ENCODE peak calls at places on chromosomes 5 and 9, in five cellular contexts. M, F, R, W and K are unnamed samples.

GRCh38 chr5:148807845-148808244 is 18.6 kb upstream of the ADRB2 start:
- DNase-seq in R (peak), M (peak), F (no peak), W (no peak), K (no peak)

GRCh38 chr9:110936252-110936651 is 102.0 kb downstream of the LPAR1 start:
- DNase-seq in R (no peak), F (no peak), M (no peak), W (no peak), K (no peak)

GRCh38 chr5:88686743-88687142 is 196.2 kb downstream of the MEF2C start:
- DNase-seq in M (no peak), W (no peak), F (no peak), R (no peak), K (no peak)

GRCh38 chr5:39360483-39361071 is 3.7 kb downstream of the C9 start:
- DNase-seq in F (no peak), W (no peak), M (no peak), R (no peak), K (peak)

GRCh38 chr5:41921874-41922273 is 3.2 kb upstream of the FBXO4 start:
- DNase-seq in W (no peak), M (peak), R (no peak), F (no peak), K (peak)

GRCh38 chr5:171647043-171647899 is 138.3 kb upstream of the SMIM23 start:
- DNase-seq in R (no peak), W (no peak), F (no peak), M (no peak), K (peak)

GRCh38 chr9:74570879-74571512 is 73.9 kb downstream of the RORB start:
- DNase-seq in W (no peak), F (peak), R (no peak), M (peak), K (no peak)

GRCh38 chr5:3590967-3591900 is 4.4 kb upstream of the IRX1 start:
- DNase-seq in R (no peak), M (peak), W (no peak), F (no peak), K (no peak)

GRCh38 chr5:170095687-170096086 is 10.0 kb upstream of the FOXI1 start:
- DNase-seq in F (no peak), W (no peak), R (no peak), M (peak), K (no peak)

GRCh38 chr5:126366199-126366560 is 57.0 kb upstream of the GRAMD2B start:
- DNase-seq in R (no peak), W (no peak), M (no peak), F (no peak), K (no peak)

GRCh38 chr9:91771027-91771426 is 179.0 kb downstream of the ROR2 start:
- DNase-seq in W (no peak), F (peak), R (no peak), M (peak), K (peak)

GRCh38 chr5:131272365-131273123 is 8.7 kb downstream of the CDC42SE2 start:
- DNase-seq in R (no peak), M (peak), F (no peak), W (no peak), K (no peak)

GRCh38 chr9:105735366-105735765 is 41.0 kb downstream of the TMEM38B start:
- DNase-seq in W (no peak), M (no peak), F (no peak), R (no peak), K (no peak)

GRCh38 chr5:142428773-142429473 is 104.1 kb upstream of the SPRY4 start:
- DNase-seq in F (no peak), W (no peak), R (no peak), M (no peak), K (no peak)

GRCh38 chr9:32011049-32011448 is 373.4 kb upstream of the ACO1 start:
- DNase-seq in M (no peak), R (no peak), F (no peak), W (no peak), K (no peak)

GRCh38 chr5:171420429-171421231 is 1.2 kb downstream of the FGF18 start:
- DNase-seq in W (no peak), R (peak), F (peak), M (peak), K (peak)

GRCh38 chr5:147857302-147858129 is 21.0 kb upstream of the SCGB3A2 start:
- DNase-seq in F (peak), M (peak), W (peak), R (peak), K (peak)

GRCh38 chr5:174305241-174305681 is 259.8 kb downstream of the NSG2 start:
- DNase-seq in W (no peak), M (no peak), F (no peak), R (no peak), K (no peak)

GRCh38 chr5:174306345-174307030 is 261.0 kb downstream of the NSG2 start:
- DNase-seq in R (no peak), F (no peak), M (no peak), W (no peak), K (no peak)

GRCh38 chr5:174307656-174308271 is 262.3 kb downstream of the NSG2 start:
- DNase-seq in F (no peak), R (no peak), W (no peak), M (no peak), K (no peak)

GRCh38 chr5:174309131-174309845 is 263.8 kb downstream of the NSG2 start:
- DNase-seq in W (no peak), R (no peak), F (no peak), M (no peak), K (no peak)

GRCh38 chr5:174307031-174307408 is 261.5 kb downstream of the NSG2 start:
- DNase-seq in W (no peak), F (no peak), R (no peak), M (no peak), K (no peak)
- TF ChIP-seq CTCF in W (no peak), F (no peak), R (no peak), M (no peak), K (no peak)

DNA sequence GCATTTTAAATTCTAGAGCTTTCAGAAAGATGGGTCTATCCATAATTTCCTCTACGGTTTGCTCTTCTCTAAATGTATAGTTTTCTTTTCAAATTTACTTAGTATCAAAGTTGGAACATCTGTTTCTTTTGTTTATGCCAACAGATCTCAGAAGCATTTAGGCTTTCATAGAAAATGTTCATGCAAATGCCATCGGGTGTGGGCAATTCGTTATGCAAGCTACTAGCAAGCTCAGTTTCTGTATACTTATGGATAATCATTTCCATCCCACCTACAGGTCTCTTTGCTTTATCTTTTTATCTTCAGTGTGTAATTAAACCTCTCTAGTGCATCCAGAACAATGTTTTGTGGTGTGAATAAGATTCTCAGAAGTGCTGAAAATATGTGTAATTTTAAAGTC is 59.9 kb downstream of the NUDT12 start:
- DNase-seq in F (no peak), R (no peak), M (no peak), W (no peak), K (no peak)
- TF ChIP-seq CTCF in F (no peak), R (no peak), M (no peak), W (no peak), K (no peak)

DNA sequence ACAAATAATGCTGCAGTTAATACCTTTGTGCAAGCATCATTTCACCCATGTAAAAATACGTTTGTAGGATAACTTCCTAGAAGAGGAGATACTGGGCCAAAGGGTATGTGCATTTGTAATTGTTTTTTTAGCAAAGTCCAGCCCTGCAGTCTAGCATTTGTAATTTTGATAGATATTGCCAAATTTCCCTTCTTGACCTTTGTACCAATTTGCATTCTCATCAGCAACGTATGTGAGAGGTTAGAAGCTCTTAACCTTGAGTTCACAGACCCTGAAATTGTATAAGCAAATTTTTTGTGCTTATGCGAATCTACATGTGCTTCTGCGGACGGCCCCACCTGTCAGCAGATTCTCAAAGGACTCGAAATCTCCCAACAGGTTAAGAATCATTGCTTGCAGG is 18.6 kb upstream of the TOMM5 start:
- DNase-seq in W (no peak), F (no peak), R (no peak), M (no peak), K (no peak)
- TF ChIP-seq CTCF in W (no peak), F (no peak), R (no peak), M (no peak), K (no peak)

GRCh38 chr5:96434201-96434645 is 1.2 kb upstream of the PCSK1 start:
- DNase-seq in M (peak), F (peak), W (peak), R (peak), K (peak)

GRCh38 chr5:96440185-96440538 is 7.1 kb upstream of the PCSK1 start:
- DNase-seq in F (no peak), M (no peak), W (no peak), R (no peak), K (no peak)

GRCh38 chr5:96439477-96440184 is 6.6 kb upstream of the PCSK1 start:
- DNase-seq in W (no peak), F (no peak), R (no peak), M (peak), K (no peak)
- TF ChIP-seq CTCF in W (no peak), F (no peak), R (no peak), M (peak), K (peak)

GRCh38 chr5:6632931-6633468 is at the start of the genes NSUN2 and SRD5A1:
- DNase-seq in M (peak), F (peak), R (peak), W (peak), K (peak)

GRCh38 chr5:6634327-6634713 is 1.1 kb downstream of the SRD5A1 start:
- DNase-seq in R (no peak), W (no peak), F (no peak), M (peak), K (no peak)

GRCh38 chr5:6631441-6631840 is 1.4 kb downstream of the NSUN2 start:
- DNase-seq in F (no peak), W (no peak), M (peak), R (no peak), K (no peak)

GRCh38 chr5:6633469-6634326 is 458 bp downstream of the SRD5A1 start:
- DNase-seq in W (no peak), M (peak), F (peak), R (no peak), K (peak)

GRCh38 chr5:6632324-6632930 is 417 bp downstream of the NSUN2 start:
- DNase-seq in F (peak), M (peak), R (no peak), W (peak), K (no peak)
- TF ChIP-seq CTCF in F (no peak), M (peak), R (no peak), W (no peak), K (peak)

DNA sequence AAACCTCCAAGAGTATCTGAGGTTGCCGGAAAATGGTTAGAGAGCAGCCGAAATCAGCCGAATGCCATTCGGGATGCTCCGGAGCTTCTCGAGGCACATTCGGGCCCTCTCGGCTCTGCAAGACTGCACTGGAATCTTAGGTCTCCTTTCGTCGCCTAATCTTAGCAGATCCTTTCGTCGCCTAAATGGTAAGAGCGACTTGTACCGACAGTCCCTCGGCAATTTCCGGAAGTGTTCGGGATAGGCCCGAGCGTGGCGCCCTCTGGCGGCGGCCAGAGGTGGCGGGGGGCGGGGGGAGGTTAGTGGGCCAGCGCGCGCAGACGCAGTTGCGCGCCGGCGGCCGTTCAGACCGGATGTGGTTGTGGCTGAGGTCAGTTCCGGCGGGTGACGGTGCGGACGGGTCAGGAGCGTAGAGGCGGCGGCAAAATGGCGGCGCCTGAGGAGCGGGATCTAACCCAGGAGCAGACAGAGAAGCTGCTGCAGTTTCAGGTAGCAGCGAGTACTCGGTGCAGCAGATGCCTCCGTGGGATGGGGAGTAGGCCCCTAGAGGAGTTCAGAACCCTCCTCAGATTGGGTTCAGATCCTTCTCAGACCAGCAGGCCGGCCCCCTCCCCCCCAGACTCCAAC is at the start of gene FAF2:
- DNase-seq in M (peak), W (peak), R (peak), F (peak), K (peak)
- TF ChIP-seq CTCF in M (peak), W (peak), R (peak), F (peak), K (peak)

GRCh38 chr5:61346511-61346910 is 14.5 kb downstream of the ZSWIM6 start:
- DNase-seq in R (no peak), F (no peak), W (no peak), M (no peak), K (no peak)

GRCh38 chr5:61349935-61350334 is 17.9 kb downstream of the ZSWIM6 start:
- DNase-seq in F (no peak), R (no peak), W (no peak), M (no peak), K (no peak)

GRCh38 chr5:61348437-61348836 is 16.4 kb downstream of the ZSWIM6 start:
- DNase-seq in M (no peak), F (no peak), W (no peak), R (no peak), K (no peak)

GRCh38 chr5:61344187-61344944 is 12.3 kb downstream of the ZSWIM6 start:
- DNase-seq in F (no peak), R (no peak), M (no peak), W (no peak), K (no peak)

DNA sequence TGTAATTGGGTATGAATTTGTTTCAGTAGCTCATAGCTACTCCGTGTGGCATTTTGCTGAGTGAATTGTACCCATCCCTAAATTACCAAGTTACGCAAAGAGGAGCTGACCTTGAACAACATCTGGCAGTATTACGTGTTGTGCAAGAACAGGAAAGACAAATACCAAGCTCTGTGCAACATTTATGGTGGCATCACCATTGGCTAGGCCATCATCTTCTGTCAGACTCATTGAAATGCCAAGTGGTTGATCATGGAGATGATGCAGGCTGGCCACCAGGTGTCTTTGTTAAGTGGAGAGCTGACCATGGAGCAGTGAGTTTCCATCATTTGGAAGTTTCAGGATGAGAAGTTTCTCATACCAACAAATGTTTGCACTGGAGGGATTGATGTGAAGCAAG is 15.0 kb downstream of the ZSWIM6 start:
- DNase-seq in M (peak), W (no peak), F (no peak), R (no peak), K (no peak)
- TF ChIP-seq CTCF in M (no peak), W (no peak), F (no peak), R (no peak), K (no peak)

DNA sequence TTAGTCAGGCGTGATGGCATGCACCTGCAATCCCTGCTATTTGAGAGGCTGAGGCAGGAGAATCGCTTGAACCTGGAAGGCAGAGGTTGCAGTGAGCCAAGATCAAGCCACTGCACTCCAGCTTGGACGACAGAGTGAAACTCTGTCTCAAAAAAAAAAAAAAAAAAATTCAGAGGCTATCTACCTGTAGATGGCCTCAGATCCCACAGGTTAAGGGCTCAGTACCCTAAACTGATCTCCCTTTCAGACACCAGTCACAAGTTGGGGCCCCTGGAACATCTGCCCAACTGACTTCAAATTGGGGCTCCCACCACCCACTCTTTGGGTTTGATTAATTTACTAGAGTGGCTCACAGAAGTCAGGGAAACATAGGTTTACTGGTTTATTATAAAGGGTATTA is 65.4 kb upstream of the ERCC6L2 start:
- DNase-seq in F (no peak), M (no peak), W (no peak), R (no peak), K (no peak)
- TF ChIP-seq CTCF in F (no peak), M (no peak), W (no peak), R (no peak), K (no peak)

GRCh38 chr9:88532320-88532719 is 2.7 kb upstream of the NXNL2 start:
- DNase-seq in R (peak), M (peak), W (no peak), F (no peak), K (peak)
- TF ChIP-seq CTCF in R (no peak), M (no peak), W (no peak), F (no peak), K (peak)

DNA sequence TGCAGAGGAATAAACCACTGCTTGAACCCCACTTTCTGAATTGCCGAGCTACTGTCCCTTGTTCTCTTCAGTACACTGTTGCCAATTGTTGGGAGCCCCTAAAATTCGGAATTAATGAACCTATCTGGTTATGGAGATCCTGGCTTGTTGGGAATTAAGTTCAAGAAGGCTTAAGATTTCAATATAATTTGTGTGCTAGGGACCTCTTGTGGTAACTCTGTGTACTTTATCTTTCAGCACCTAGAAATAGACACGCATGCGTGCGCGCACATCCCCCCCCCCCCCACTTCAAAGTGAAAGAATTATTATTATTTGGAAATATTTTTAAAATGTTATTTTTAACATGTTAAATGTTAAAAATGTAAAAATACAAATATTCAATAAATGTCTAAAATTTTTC is 53.3 kb upstream of the FAM169A start:
- DNase-seq in M (peak), F (no peak), W (no peak), R (no peak), K (no peak)
- TF ChIP-seq CTCF in M (peak), F (peak), W (peak), R (peak), K (peak)